ENCODE peak calls at places on chromosomes 5 and 9, in seven cellular contexts. One of them, this sample, is unnamed.

GRCh38 chr9:35729700-35730485 is 2.1 kb downstream of the TLN1 start:
- DNase-seq in dorsolateral prefrontal cortex: no peak
- DNase-seq in PC-3: peak
- DNase-seq in AG09309: peak
- DNase-seq in adrenal gland: peak
- DNase-seq in mesothelial cell of epicardium: no peak
- DNase-seq in brain microvascular endothelial cell: peak
- DNase-seq in this sample: peak

GRCh38 chr5:32265902-32266301 is 46.8 kb downstream of the MTMR12 start:
- DNase-seq in PC-3: no peak
- DNase-seq in adrenal gland: no peak
- DNase-seq in mesothelial cell of epicardium: no peak
- DNase-seq in brain microvascular endothelial cell: no peak
- DNase-seq in AG09309: no peak
- DNase-seq in dorsolateral prefrontal cortex: no peak
- DNase-seq in this sample: no peak

GRCh38 chr5:89572696-89573095 is 689.7 kb upstream of the MEF2C start:
- DNase-seq in mesothelial cell of epicardium: no peak
- DNase-seq in dorsolateral prefrontal cortex: no peak
- DNase-seq in AG09309: peak
- DNase-seq in PC-3: no peak
- DNase-seq in adrenal gland: no peak
- DNase-seq in brain microvascular endothelial cell: peak
- DNase-seq in this sample: peak

GRCh38 chr5:20445326-20445860 is 457.4 kb upstream of the CDH18 start:
- DNase-seq in mesothelial cell of epicardium: no peak
- DNase-seq in AG09309: no peak
- DNase-seq in dorsolateral prefrontal cortex: no peak
- DNase-seq in PC-3: peak
- DNase-seq in brain microvascular endothelial cell: no peak
- DNase-seq in adrenal gland: no peak
- DNase-seq in this sample: no peak

GRCh38 chr5:31237159-31237558 is 43.7 kb downstream of the CDH6 start:
- DNase-seq in adrenal gland: no peak
- DNase-seq in brain microvascular endothelial cell: no peak
- DNase-seq in dorsolateral prefrontal cortex: no peak
- DNase-seq in PC-3: peak
- DNase-seq in AG09309: no peak
- DNase-seq in mesothelial cell of epicardium: no peak
- DNase-seq in this sample: no peak

GRCh38 chr5:122111513-122111912 is 17.8 kb upstream of the ZNF474 start:
- DNase-seq in PC-3: no peak
- DNase-seq in brain microvascular endothelial cell: no peak
- DNase-seq in dorsolateral prefrontal cortex: no peak
- DNase-seq in adrenal gland: no peak
- DNase-seq in mesothelial cell of epicardium: no peak
- DNase-seq in AG09309: no peak
- DNase-seq in this sample: no peak

GRCh38 chr9:37215456-37216229 is 95.3 kb downstream of the ZCCHC7 start:
- DNase-seq in brain microvascular endothelial cell: no peak
- DNase-seq in mesothelial cell of epicardium: no peak
- DNase-seq in adrenal gland: no peak
- DNase-seq in AG09309: peak
- DNase-seq in dorsolateral prefrontal cortex: no peak
- DNase-seq in PC-3: peak
- DNase-seq in this sample: peak

GRCh38 chr5:86244153-86244552 is 373.6 kb upstream of the COX7C start:
- DNase-seq in dorsolateral prefrontal cortex: no peak
- DNase-seq in adrenal gland: no peak
- DNase-seq in mesothelial cell of epicardium: no peak
- DNase-seq in AG09309: no peak
- DNase-seq in PC-3: no peak
- DNase-seq in brain microvascular endothelial cell: no peak
- DNase-seq in this sample: no peak

GRCh38 chr9:112971415-112971814 is 40.6 kb downstream of the ZNF883 start:
- DNase-seq in PC-3: peak
- DNase-seq in brain microvascular endothelial cell: no peak
- DNase-seq in adrenal gland: no peak
- DNase-seq in AG09309: no peak
- DNase-seq in mesothelial cell of epicardium: no peak
- DNase-seq in dorsolateral prefrontal cortex: no peak
- DNase-seq in this sample: no peak

GRCh38 chr5:98314262-98314661 is 459.2 kb upstream of the RGMB start:
- DNase-seq in AG09309: peak
- DNase-seq in mesothelial cell of epicardium: no peak
- DNase-seq in brain microvascular endothelial cell: no peak
- DNase-seq in adrenal gland: no peak
- DNase-seq in dorsolateral prefrontal cortex: no peak
- DNase-seq in PC-3: peak
- DNase-seq in this sample: peak

GRCh38 chr5:89083791-89084190 is 200.8 kb upstream of the MEF2C start:
- DNase-seq in brain microvascular endothelial cell: peak
- DNase-seq in dorsolateral prefrontal cortex: no peak
- DNase-seq in AG09309: peak
- DNase-seq in adrenal gland: no peak
- DNase-seq in PC-3: no peak
- DNase-seq in mesothelial cell of epicardium: no peak
- DNase-seq in this sample: peak

GRCh38 chr5:16791036-16791705 is 144.9 kb downstream of the MYO10 start:
- DNase-seq in mesothelial cell of epicardium: no peak
- DNase-seq in AG09309: no peak
- DNase-seq in adrenal gland: peak
- DNase-seq in brain microvascular endothelial cell: peak
- DNase-seq in PC-3: peak
- DNase-seq in dorsolateral prefrontal cortex: no peak
- DNase-seq in this sample: peak

GRCh38 chr9:22170162-22170932 is 161.2 kb upstream of the CDKN2B start:
- DNase-seq in AG09309: peak
- DNase-seq in adrenal gland: no peak
- DNase-seq in mesothelial cell of epicardium: no peak
- DNase-seq in dorsolateral prefrontal cortex: no peak
- DNase-seq in brain microvascular endothelial cell: peak
- DNase-seq in PC-3: peak
- DNase-seq in this sample: peak

GRCh38 chr5:124161286-124161685 is 585.2 kb downstream of the ZNF608 start:
- DNase-seq in adrenal gland: no peak
- DNase-seq in PC-3: no peak
- DNase-seq in mesothelial cell of epicardium: no peak
- DNase-seq in AG09309: no peak
- DNase-seq in dorsolateral prefrontal cortex: no peak
- DNase-seq in brain microvascular endothelial cell: no peak
- DNase-seq in this sample: no peak

GRCh38 chr5:139708877-139709586 is 60.9 kb downstream of the CXXC5 start:
- DNase-seq in adrenal gland: peak
- DNase-seq in mesothelial cell of epicardium: no peak
- DNase-seq in dorsolateral prefrontal cortex: peak
- DNase-seq in brain microvascular endothelial cell: peak
- DNase-seq in PC-3: no peak
- DNase-seq in AG09309: no peak
- DNase-seq in this sample: peak

GRCh38 chr9:131839281-131840084 is 99.6 kb upstream of the RAPGEF1 start:
- DNase-seq in brain microvascular endothelial cell: peak
- DNase-seq in adrenal gland: no peak
- DNase-seq in mesothelial cell of epicardium: no peak
- DNase-seq in AG09309: peak
- DNase-seq in dorsolateral prefrontal cortex: no peak
- DNase-seq in PC-3: peak
- DNase-seq in this sample: peak

GRCh38 chr9:123111977-123112869 is 78.8 kb downstream of the GPR21 start:
- DNase-seq in brain microvascular endothelial cell: peak
- DNase-seq in mesothelial cell of epicardium: no peak
- DNase-seq in adrenal gland: no peak
- DNase-seq in dorsolateral prefrontal cortex: no peak
- DNase-seq in PC-3: no peak
- DNase-seq in AG09309: no peak
- DNase-seq in this sample: peak

GRCh38 chr5:41921166-41921565 is 3.9 kb upstream of the FBXO4 start:
- DNase-seq in adrenal gland: no peak
- DNase-seq in brain microvascular endothelial cell: no peak
- DNase-seq in PC-3: no peak
- DNase-seq in AG09309: no peak
- DNase-seq in mesothelial cell of epicardium: no peak
- DNase-seq in dorsolateral prefrontal cortex: no peak
- DNase-seq in this sample: no peak

GRCh38 chr5:115349001-115349817 is 52.8 kb upstream of the CCDC112 start:
- DNase-seq in PC-3: peak
- DNase-seq in AG09309: peak
- DNase-seq in dorsolateral prefrontal cortex: no peak
- DNase-seq in adrenal gland: peak
- DNase-seq in brain microvascular endothelial cell: peak
- DNase-seq in mesothelial cell of epicardium: no peak
- DNase-seq in this sample: peak

GRCh38 chr9:100346836-100347235 is 5.9 kb downstream of the TEX10 start:
- DNase-seq in mesothelial cell of epicardium: no peak
- DNase-seq in AG09309: peak
- DNase-seq in brain microvascular endothelial cell: no peak
- DNase-seq in PC-3: no peak
- DNase-seq in dorsolateral prefrontal cortex: no peak
- DNase-seq in adrenal gland: no peak
- DNase-seq in this sample: peak

GRCh38 chr5:124735169-124735858 is 11.1 kb downstream of the ZNF608 start:
- DNase-seq in dorsolateral prefrontal cortex: no peak
- DNase-seq in AG09309: peak
- DNase-seq in adrenal gland: no peak
- DNase-seq in PC-3: no peak
- DNase-seq in brain microvascular endothelial cell: no peak
- DNase-seq in mesothelial cell of epicardium: no peak
- DNase-seq in this sample: peak

GRCh38 chr5:131250749-131251148 is 13.1 kb upstream of the CDC42SE2 start:
- DNase-seq in brain microvascular endothelial cell: no peak
- DNase-seq in dorsolateral prefrontal cortex: no peak
- DNase-seq in adrenal gland: no peak
- DNase-seq in PC-3: no peak
- DNase-seq in mesothelial cell of epicardium: no peak
- DNase-seq in AG09309: no peak
- DNase-seq in this sample: no peak

GRCh38 chr5:27124590-27124989 is 86.2 kb upstream of the CDH9 start:
- DNase-seq in dorsolateral prefrontal cortex: no peak
- DNase-seq in AG09309: no peak
- DNase-seq in adrenal gland: no peak
- DNase-seq in PC-3: peak
- DNase-seq in brain microvascular endothelial cell: peak
- DNase-seq in mesothelial cell of epicardium: no peak
- DNase-seq in this sample: peak
- TF ChIP-seq CTCF in dorsolateral prefrontal cortex: no peak
- TF ChIP-seq CTCF in AG09309: peak
- TF ChIP-seq CTCF in adrenal gland: no peak
- TF ChIP-seq CTCF in PC-3: peak
- TF ChIP-seq CTCF in brain microvascular endothelial cell: peak
- TF ChIP-seq CTCF in mesothelial cell of epicardium: no peak
- TF ChIP-seq CTCF in this sample: peak

GRCh38 chr5:59661306-59661705 is 232.2 kb downstream of the PDE4D start:
- DNase-seq in dorsolateral prefrontal cortex: no peak
- DNase-seq in brain microvascular endothelial cell: no peak
- DNase-seq in AG09309: no peak
- DNase-seq in PC-3: peak
- DNase-seq in mesothelial cell of epicardium: no peak
- DNase-seq in adrenal gland: no peak
- DNase-seq in this sample: no peak

GRCh38 chr5:59656351-59657254 is 236.9 kb downstream of the PDE4D start:
- DNase-seq in mesothelial cell of epicardium: no peak
- DNase-seq in dorsolateral prefrontal cortex: no peak
- DNase-seq in AG09309: no peak
- DNase-seq in brain microvascular endothelial cell: peak
- DNase-seq in adrenal gland: no peak
- DNase-seq in PC-3: peak
- DNase-seq in this sample: no peak

GRCh38 chr5:59665086-59665831 is 228.3 kb downstream of the PDE4D start:
- DNase-seq in brain microvascular endothelial cell: no peak
- DNase-seq in dorsolateral prefrontal cortex: no peak
- DNase-seq in mesothelial cell of epicardium: no peak
- DNase-seq in AG09309: no peak
- DNase-seq in adrenal gland: no peak
- DNase-seq in PC-3: no peak
- DNase-seq in this sample: no peak

GRCh38 chr5:59661939-59662615 is 231.4 kb downstream of the PDE4D start:
- DNase-seq in adrenal gland: no peak
- DNase-seq in AG09309: no peak
- DNase-seq in PC-3: no peak
- DNase-seq in dorsolateral prefrontal cortex: no peak
- DNase-seq in mesothelial cell of epicardium: no peak
- DNase-seq in brain microvascular endothelial cell: no peak
- DNase-seq in this sample: no peak

DNA sequence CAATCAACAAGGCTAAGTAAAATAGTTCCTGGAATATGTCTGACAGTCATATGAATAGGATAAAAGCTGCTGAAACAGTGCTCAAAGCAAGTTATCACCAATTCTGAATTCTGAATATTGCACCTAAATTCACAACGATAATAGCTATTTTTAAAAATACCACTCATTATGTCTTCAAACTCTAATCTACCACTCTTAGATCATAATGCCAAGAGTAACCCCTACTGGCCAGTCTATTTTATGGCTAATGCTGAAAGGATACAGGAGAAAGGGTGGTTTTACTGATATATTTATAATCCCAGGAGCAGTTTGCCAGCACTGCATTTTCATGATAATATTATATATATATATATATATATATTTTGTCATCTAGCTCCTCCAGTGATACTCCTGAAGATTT is 232.8 kb downstream of the PDE4D start:
- DNase-seq in dorsolateral prefrontal cortex: no peak
- DNase-seq in adrenal gland: no peak
- DNase-seq in mesothelial cell of epicardium: no peak
- DNase-seq in PC-3: peak
- DNase-seq in brain microvascular endothelial cell: peak
- DNase-seq in AG09309: no peak
- DNase-seq in this sample: peak
- TF ChIP-seq CTCF in dorsolateral prefrontal cortex: peak
- TF ChIP-seq CTCF in adrenal gland: no peak
- TF ChIP-seq CTCF in mesothelial cell of epicardium: no peak
- TF ChIP-seq CTCF in PC-3: peak
- TF ChIP-seq CTCF in brain microvascular endothelial cell: peak
- TF ChIP-seq CTCF in AG09309: peak
- TF ChIP-seq CTCF in this sample: peak

GRCh38 chr5:140882591-140882899 is 621 bp downstream of the PCDHA13 start:
- DNase-seq in adrenal gland: no peak
- DNase-seq in mesothelial cell of epicardium: no peak
- DNase-seq in dorsolateral prefrontal cortex: no peak
- DNase-seq in AG09309: no peak
- DNase-seq in PC-3: peak
- DNase-seq in brain microvascular endothelial cell: no peak
- DNase-seq in this sample: no peak
- TF ChIP-seq CTCF in adrenal gland: no peak
- TF ChIP-seq CTCF in mesothelial cell of epicardium: no peak
- TF ChIP-seq CTCF in dorsolateral prefrontal cortex: peak
- TF ChIP-seq CTCF in AG09309: peak
- TF ChIP-seq CTCF in PC-3: peak
- TF ChIP-seq CTCF in brain microvascular endothelial cell: no peak
- TF ChIP-seq CTCF in this sample: peak

DNA sequence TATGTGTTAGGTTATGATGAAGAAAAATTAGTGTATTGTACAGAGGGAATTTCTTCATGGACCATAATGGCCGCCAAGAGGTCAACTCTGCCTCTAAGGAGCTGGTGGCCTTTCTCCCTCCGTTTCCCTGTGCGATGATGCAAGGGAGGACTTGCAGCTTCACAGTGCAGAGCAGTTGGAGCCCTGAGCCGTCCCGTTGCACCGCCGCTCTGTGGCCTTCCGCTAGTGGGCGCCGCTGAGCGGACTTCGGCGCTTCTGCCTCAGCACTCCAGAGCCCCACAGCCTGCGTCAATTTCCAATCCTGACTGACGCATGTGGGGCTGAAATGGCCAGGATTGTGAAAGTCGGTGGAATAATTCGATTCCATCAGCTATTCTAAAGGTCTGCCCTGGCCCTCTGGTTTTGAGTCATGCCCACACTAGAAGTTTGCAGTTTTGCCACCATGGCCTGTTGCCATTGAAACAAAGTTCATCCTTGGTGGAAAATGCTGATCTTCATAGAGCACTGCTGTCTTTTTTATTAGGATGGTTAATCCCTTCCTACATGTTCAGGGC is 22.7 kb upstream of the LECT2 start:
- DNase-seq in dorsolateral prefrontal cortex: peak
- DNase-seq in PC-3: no peak
- DNase-seq in adrenal gland: peak
- DNase-seq in mesothelial cell of epicardium: no peak
- DNase-seq in AG09309: peak
- DNase-seq in brain microvascular endothelial cell: peak
- DNase-seq in this sample: no peak
- TF ChIP-seq CTCF in dorsolateral prefrontal cortex: peak
- TF ChIP-seq CTCF in PC-3: peak
- TF ChIP-seq CTCF in adrenal gland: peak
- TF ChIP-seq CTCF in mesothelial cell of epicardium: peak
- TF ChIP-seq CTCF in AG09309: peak
- TF ChIP-seq CTCF in brain microvascular endothelial cell: peak
- TF ChIP-seq CTCF in this sample: peak